ENCODE peak calls at places on chromosomes 6 and 20, in nine cellular contexts. One of them, this sample, is unnamed.

GRCh38 chr6:307065-307814 is 15.0 kb downstream of the DUSP22 start:
- DNase-seq in fibroblast of lung: no peak
- DNase-seq in omental fat pad: no peak
- DNase-seq in GM13976: no peak
- DNase-seq in GM23338: no peak
- DNase-seq in breast epithelium: no peak
- DNase-seq in WTC11: no peak
- DNase-seq in CD4-positive, alpha-beta T cell: no peak
- DNase-seq in AG10803: no peak
- DNase-seq in this sample: no peak

GRCh38 chr6:45185403-45186251 is 142.5 kb upstream of the RUNX2 start:
- DNase-seq in GM13976: no peak
- DNase-seq in WTC11: no peak
- DNase-seq in CD4-positive, alpha-beta T cell: no peak
- DNase-seq in breast epithelium: no peak
- DNase-seq in GM23338: no peak
- DNase-seq in omental fat pad: no peak
- DNase-seq in fibroblast of lung: peak
- DNase-seq in AG10803: peak
- DNase-seq in this sample: no peak

GRCh38 chr6:37103169-37104039 is 66.5 kb upstream of the PIM1 start:
- DNase-seq in WTC11: peak
- DNase-seq in CD4-positive, alpha-beta T cell: no peak
- DNase-seq in fibroblast of lung: no peak
- DNase-seq in GM13976: no peak
- DNase-seq in AG10803: peak
- DNase-seq in breast epithelium: no peak
- DNase-seq in GM23338: peak
- DNase-seq in omental fat pad: no peak
- DNase-seq in this sample: no peak

GRCh38 chr6:128256100-128256499 is 264.3 kb downstream of the PTPRK start:
- DNase-seq in CD4-positive, alpha-beta T cell: no peak
- DNase-seq in breast epithelium: no peak
- DNase-seq in GM13976: no peak
- DNase-seq in WTC11: no peak
- DNase-seq in fibroblast of lung: no peak
- DNase-seq in AG10803: no peak
- DNase-seq in GM23338: no peak
- DNase-seq in omental fat pad: no peak
- DNase-seq in this sample: no peak

GRCh38 chr6:45075246-45075645 is 252.9 kb upstream of the RUNX2 start:
- DNase-seq in WTC11: no peak
- DNase-seq in AG10803: peak
- DNase-seq in fibroblast of lung: peak
- DNase-seq in GM23338: no peak
- DNase-seq in omental fat pad: no peak
- DNase-seq in CD4-positive, alpha-beta T cell: no peak
- DNase-seq in GM13976: no peak
- DNase-seq in breast epithelium: no peak
- DNase-seq in this sample: no peak

GRCh38 chr6:93389192-93389591 is 30.2 kb downstream of the EPHA7 start:
- DNase-seq in GM13976: no peak
- DNase-seq in AG10803: no peak
- DNase-seq in breast epithelium: no peak
- DNase-seq in WTC11: no peak
- DNase-seq in fibroblast of lung: no peak
- DNase-seq in omental fat pad: no peak
- DNase-seq in GM23338: no peak
- DNase-seq in CD4-positive, alpha-beta T cell: no peak
- DNase-seq in this sample: no peak

GRCh38 chr6:154824076-154824475 is 90.9 kb downstream of the SCAF8 start:
- DNase-seq in breast epithelium: no peak
- DNase-seq in AG10803: no peak
- DNase-seq in GM23338: no peak
- DNase-seq in omental fat pad: no peak
- DNase-seq in fibroblast of lung: peak
- DNase-seq in GM13976: no peak
- DNase-seq in WTC11: no peak
- DNase-seq in CD4-positive, alpha-beta T cell: no peak
- DNase-seq in this sample: no peak

GRCh38 chr20:35839891-35840290 is 68.1 kb downstream of the PHF20 start:
- DNase-seq in fibroblast of lung: no peak
- DNase-seq in GM13976: no peak
- DNase-seq in AG10803: no peak
- DNase-seq in CD4-positive, alpha-beta T cell: no peak
- DNase-seq in GM23338: no peak
- DNase-seq in omental fat pad: no peak
- DNase-seq in WTC11: no peak
- DNase-seq in breast epithelium: no peak
- DNase-seq in this sample: no peak

GRCh38 chr20:57698191-57698866 is 11.5 kb downstream of the PMEPA1 start:
- DNase-seq in GM13976: no peak
- DNase-seq in omental fat pad: no peak
- DNase-seq in GM23338: no peak
- DNase-seq in AG10803: peak
- DNase-seq in breast epithelium: no peak
- DNase-seq in fibroblast of lung: peak
- DNase-seq in WTC11: no peak
- DNase-seq in CD4-positive, alpha-beta T cell: peak
- DNase-seq in this sample: no peak

GRCh38 chr6:43803783-43804549 is 34.0 kb downstream of the VEGFA start:
- DNase-seq in GM13976: no peak
- DNase-seq in breast epithelium: no peak
- DNase-seq in GM23338: no peak
- DNase-seq in AG10803: peak
- DNase-seq in fibroblast of lung: peak
- DNase-seq in WTC11: no peak
- DNase-seq in CD4-positive, alpha-beta T cell: no peak
- DNase-seq in omental fat pad: no peak
- DNase-seq in this sample: no peak

GRCh38 chr6:170480045-170480714 is 72.9 kb downstream of the PSMB1 start:
- DNase-seq in AG10803: no peak
- DNase-seq in fibroblast of lung: no peak
- DNase-seq in WTC11: peak
- DNase-seq in breast epithelium: no peak
- DNase-seq in GM13976: no peak
- DNase-seq in GM23338: peak
- DNase-seq in CD4-positive, alpha-beta T cell: no peak
- DNase-seq in omental fat pad: no peak
- DNase-seq in this sample: no peak
- TF ChIP-seq CTCF in AG10803: no peak
- TF ChIP-seq CTCF in fibroblast of lung: peak
- TF ChIP-seq CTCF in WTC11: no peak
- TF ChIP-seq CTCF in breast epithelium: no peak
- TF ChIP-seq CTCF in GM13976: no peak
- TF ChIP-seq CTCF in GM23338: peak
- TF ChIP-seq CTCF in CD4-positive, alpha-beta T cell: no peak
- TF ChIP-seq CTCF in omental fat pad: no peak
- TF ChIP-seq CTCF in this sample: no peak

DNA sequence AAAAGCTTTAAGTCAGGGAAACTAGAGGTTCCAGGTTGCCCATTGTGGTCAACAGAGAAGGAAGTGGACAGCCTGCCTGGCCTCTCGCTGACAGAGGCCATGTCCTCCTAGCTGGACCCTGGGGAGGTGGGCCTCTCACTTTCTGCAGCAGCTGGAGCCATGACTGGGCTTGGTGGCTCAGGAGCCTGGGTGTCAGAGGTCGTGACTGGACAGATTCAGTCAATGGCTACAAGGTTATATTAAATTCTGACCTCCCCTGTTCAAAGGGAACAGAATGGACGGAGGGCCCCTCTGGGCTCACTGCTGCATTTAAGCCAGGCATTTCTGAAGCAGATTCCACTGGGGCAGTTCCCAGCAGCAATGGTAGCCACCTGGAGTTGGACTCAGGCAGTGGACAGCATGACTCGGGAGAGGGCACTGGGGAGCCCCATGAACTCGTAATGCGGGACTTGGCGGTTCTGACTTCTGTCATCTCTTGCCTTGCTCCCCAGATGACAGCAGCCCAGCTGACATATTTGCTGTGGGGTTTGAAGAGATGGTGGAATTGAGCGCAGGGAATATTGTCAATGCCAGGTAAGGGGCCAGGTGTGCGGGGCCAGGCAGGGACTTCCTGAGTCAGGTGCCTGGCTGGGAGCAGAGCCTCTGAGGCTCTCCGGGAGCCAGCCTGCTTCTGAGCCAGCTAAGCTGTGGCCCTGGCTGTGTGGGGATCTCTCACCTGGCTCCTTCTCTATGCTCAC is 86.7 kb downstream of the SYNJ2 start:
- DNase-seq in GM13976: no peak
- DNase-seq in WTC11: no peak
- DNase-seq in GM23338: no peak
- DNase-seq in omental fat pad: no peak
- DNase-seq in AG10803: no peak
- DNase-seq in fibroblast of lung: no peak
- DNase-seq in CD4-positive, alpha-beta T cell: no peak
- DNase-seq in breast epithelium: no peak
- DNase-seq in this sample: no peak
- TF ChIP-seq CTCF in GM13976: no peak
- TF ChIP-seq CTCF in WTC11: no peak
- TF ChIP-seq CTCF in GM23338: no peak
- TF ChIP-seq CTCF in omental fat pad: no peak
- TF ChIP-seq CTCF in AG10803: no peak
- TF ChIP-seq CTCF in fibroblast of lung: no peak
- TF ChIP-seq CTCF in CD4-positive, alpha-beta T cell: no peak
- TF ChIP-seq CTCF in breast epithelium: no peak
- TF ChIP-seq CTCF in this sample: no peak

DNA sequence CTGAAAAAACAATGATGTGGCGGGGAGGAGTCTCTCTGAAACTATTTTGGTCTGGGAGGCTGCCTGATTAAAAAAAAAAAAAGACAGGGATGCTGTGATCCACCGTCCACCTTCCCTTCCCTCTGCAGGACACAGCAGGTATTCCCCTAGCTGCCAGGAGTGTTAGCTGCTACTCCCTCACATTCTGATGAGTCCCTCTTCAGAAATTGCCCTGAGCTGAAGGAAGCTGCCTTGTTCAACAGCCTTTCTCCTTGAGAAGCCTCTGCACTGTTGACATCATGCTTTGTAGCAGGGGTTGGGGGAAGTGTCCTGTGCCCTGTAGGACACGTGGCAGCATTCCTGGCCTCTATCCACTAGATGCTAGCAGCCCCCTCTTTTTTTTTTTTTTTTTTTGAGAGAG is 71.7 kb upstream of the ZMYND8 start:
- DNase-seq in AG10803: no peak
- DNase-seq in CD4-positive, alpha-beta T cell: no peak
- DNase-seq in GM23338: peak
- DNase-seq in GM13976: no peak
- DNase-seq in breast epithelium: no peak
- DNase-seq in fibroblast of lung: no peak
- DNase-seq in omental fat pad: no peak
- DNase-seq in WTC11: no peak
- DNase-seq in this sample: no peak
- TF ChIP-seq CTCF in AG10803: no peak
- TF ChIP-seq CTCF in CD4-positive, alpha-beta T cell: no peak
- TF ChIP-seq CTCF in GM23338: no peak
- TF ChIP-seq CTCF in GM13976: no peak
- TF ChIP-seq CTCF in breast epithelium: no peak
- TF ChIP-seq CTCF in fibroblast of lung: no peak
- TF ChIP-seq CTCF in omental fat pad: no peak
- TF ChIP-seq CTCF in WTC11: no peak
- TF ChIP-seq CTCF in this sample: no peak

GRCh38 chr6:152716322-152716721 is 18.6 kb downstream of the MYCT1 start:
- DNase-seq in GM23338: no peak
- DNase-seq in GM13976: no peak
- DNase-seq in AG10803: no peak
- DNase-seq in omental fat pad: no peak
- DNase-seq in WTC11: no peak
- DNase-seq in CD4-positive, alpha-beta T cell: no peak
- DNase-seq in breast epithelium: no peak
- DNase-seq in fibroblast of lung: no peak
- DNase-seq in this sample: no peak
- TF ChIP-seq CTCF in GM23338: peak
- TF ChIP-seq CTCF in GM13976: no peak
- TF ChIP-seq CTCF in AG10803: peak
- TF ChIP-seq CTCF in omental fat pad: no peak
- TF ChIP-seq CTCF in WTC11: no peak
- TF ChIP-seq CTCF in CD4-positive, alpha-beta T cell: no peak
- TF ChIP-seq CTCF in breast epithelium: no peak
- TF ChIP-seq CTCF in fibroblast of lung: no peak
- TF ChIP-seq CTCF in this sample: no peak

GRCh38 chr6:9412951-9413559 is 977.7 kb upstream of the SLC35B3 start:
- DNase-seq in CD4-positive, alpha-beta T cell: peak
- DNase-seq in AG10803: peak
- DNase-seq in fibroblast of lung: no peak
- DNase-seq in omental fat pad: no peak
- DNase-seq in breast epithelium: no peak
- DNase-seq in GM23338: peak
- DNase-seq in GM13976: peak
- DNase-seq in WTC11: peak
- DNase-seq in this sample: no peak
- TF ChIP-seq CTCF in CD4-positive, alpha-beta T cell: peak
- TF ChIP-seq CTCF in AG10803: peak
- TF ChIP-seq CTCF in fibroblast of lung: peak
- TF ChIP-seq CTCF in omental fat pad: no peak
- TF ChIP-seq CTCF in breast epithelium: no peak
- TF ChIP-seq CTCF in GM23338: peak
- TF ChIP-seq CTCF in GM13976: peak
- TF ChIP-seq CTCF in WTC11: peak
- TF ChIP-seq CTCF in this sample: peak

GRCh38 chr6:70377372-70377771 is 35.9 kb upstream of the FAM135A start:
- DNase-seq in fibroblast of lung: no peak
- DNase-seq in GM13976: no peak
- DNase-seq in breast epithelium: no peak
- DNase-seq in AG10803: no peak
- DNase-seq in CD4-positive, alpha-beta T cell: no peak
- DNase-seq in WTC11: no peak
- DNase-seq in GM23338: no peak
- DNase-seq in omental fat pad: no peak
- DNase-seq in this sample: no peak

GRCh38 chr6:70375166-70375565 is 38.1 kb upstream of the FAM135A start:
- DNase-seq in AG10803: peak
- DNase-seq in fibroblast of lung: peak
- DNase-seq in GM13976: no peak
- DNase-seq in WTC11: no peak
- DNase-seq in omental fat pad: no peak
- DNase-seq in GM23338: no peak
- DNase-seq in breast epithelium: no peak
- DNase-seq in CD4-positive, alpha-beta T cell: no peak
- DNase-seq in this sample: no peak

GRCh38 chr6:70376628-70377027 is 36.7 kb upstream of the FAM135A start:
- DNase-seq in fibroblast of lung: no peak
- DNase-seq in breast epithelium: no peak
- DNase-seq in WTC11: no peak
- DNase-seq in CD4-positive, alpha-beta T cell: no peak
- DNase-seq in GM13976: no peak
- DNase-seq in GM23338: no peak
- DNase-seq in omental fat pad: no peak
- DNase-seq in AG10803: no peak
- DNase-seq in this sample: no peak

GRCh38 chr6:70379473-70380013 is 33.8 kb upstream of the FAM135A start:
- DNase-seq in breast epithelium: no peak
- DNase-seq in CD4-positive, alpha-beta T cell: no peak
- DNase-seq in omental fat pad: no peak
- DNase-seq in AG10803: no peak
- DNase-seq in GM13976: no peak
- DNase-seq in GM23338: no peak
- DNase-seq in WTC11: no peak
- DNase-seq in fibroblast of lung: no peak
- DNase-seq in this sample: no peak

GRCh38 chr6:70375882-70376281 is 37.4 kb upstream of the FAM135A start:
- DNase-seq in breast epithelium: no peak
- DNase-seq in GM23338: peak
- DNase-seq in AG10803: no peak
- DNase-seq in fibroblast of lung: no peak
- DNase-seq in CD4-positive, alpha-beta T cell: no peak
- DNase-seq in omental fat pad: no peak
- DNase-seq in WTC11: no peak
- DNase-seq in GM13976: no peak
- DNase-seq in this sample: no peak
- TF ChIP-seq CTCF in breast epithelium: no peak
- TF ChIP-seq CTCF in GM23338: peak
- TF ChIP-seq CTCF in AG10803: peak
- TF ChIP-seq CTCF in fibroblast of lung: no peak
- TF ChIP-seq CTCF in CD4-positive, alpha-beta T cell: no peak
- TF ChIP-seq CTCF in omental fat pad: no peak
- TF ChIP-seq CTCF in WTC11: peak
- TF ChIP-seq CTCF in GM13976: peak
- TF ChIP-seq CTCF in this sample: peak

This sample was measured in D721Med.